ENCODE peak calls at places on chromosomes 13 and 19, in four cellular contexts. One of them, this sample, is unnamed.

GRCh38 chr13:31167490-31167889 is 5.8 kb upstream of the HSPH1 start:
- DNase-seq in suprapubic skin: no peak
- DNase-seq in GM23338: no peak
- DNase-seq in K562: no peak
- DNase-seq in this sample: no peak

GRCh38 chr19:30029721-30030510 is 87.9 kb downstream of the URI1 start:
- DNase-seq in suprapubic skin: no peak
- DNase-seq in GM23338: no peak
- DNase-seq in K562: no peak
- DNase-seq in this sample: no peak

GRCh38 chr13:45341799-45342584 is 1.0 kb upstream of the TPT1 start:
- DNase-seq in K562: no peak
- DNase-seq in GM23338: no peak
- DNase-seq in suprapubic skin: no peak
- DNase-seq in this sample: peak; percentile 59

GRCh38 chr19:57803594-57804325 is 11.0 kb downstream of the ZNF552 start:
- DNase-seq in K562: no peak
- DNase-seq in suprapubic skin: peak; percentile 15
- DNase-seq in GM23338: peak; percentile 92
- DNase-seq in this sample: peak; percentile 43

GRCh38 chr19:5130371-5131030 is 161.6 kb downstream of the KDM4B start:
- DNase-seq in suprapubic skin: no peak
- DNase-seq in GM23338: no peak
- DNase-seq in K562: no peak
- DNase-seq in this sample: no peak

GRCh38 chr13:114107686-114108081 is 24.7 kb downstream of the RASA3 start:
- DNase-seq in suprapubic skin: peak; percentile 60
- DNase-seq in K562: no peak
- DNase-seq in GM23338: no peak
- DNase-seq in this sample: no peak

GRCh38 chr19:4647676-4648644 is 8.6 kb downstream of the TNFAIP8L1 start:
- DNase-seq in suprapubic skin: no peak
- DNase-seq in GM23338: peak; percentile 63
- DNase-seq in K562: no peak
- DNase-seq in this sample: no peak

GRCh38 chr13:100986571-100986970 is 312.0 kb upstream of the TMTC4 start:
- DNase-seq in suprapubic skin: no peak
- DNase-seq in GM23338: no peak
- DNase-seq in K562: no peak
- DNase-seq in this sample: no peak

GRCh38 chr19:3095375-3096191 is 1.4 kb downstream of the GNA11 start:
- DNase-seq in K562: no peak
- DNase-seq in suprapubic skin: peak; percentile 80
- DNase-seq in GM23338: peak; percentile 92
- DNase-seq in this sample: no peak

GRCh38 chr13:51192348-51192747 is 29.9 kb upstream of the FAM124A start:
- DNase-seq in suprapubic skin: no peak
- DNase-seq in GM23338: no peak
- DNase-seq in K562: no peak
- DNase-seq in this sample: no peak

DNA sequence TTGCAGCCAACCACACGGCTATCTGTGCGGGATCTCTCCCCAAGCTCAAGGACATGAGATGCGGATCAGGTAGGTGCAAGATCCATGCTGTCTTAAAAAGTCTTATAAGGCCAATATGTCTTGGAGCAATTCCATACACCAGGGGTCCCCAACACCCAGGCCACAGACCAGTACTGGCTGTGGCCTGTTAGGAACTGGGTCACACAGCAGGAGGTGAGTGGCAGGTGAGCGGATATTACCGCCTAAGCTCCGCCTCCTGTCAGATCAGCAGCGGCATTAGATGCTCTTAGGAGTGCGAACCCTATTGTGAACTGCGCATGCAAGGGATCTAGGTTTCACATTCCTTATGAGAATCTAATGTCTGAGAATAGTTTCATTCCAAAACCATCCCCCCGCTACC is 68.8 kb upstream of the ZNF599 start:
- DNase-seq in GM23338: peak; percentile 67
- DNase-seq in suprapubic skin: no peak
- DNase-seq in K562: no peak
- DNase-seq in this sample: no peak
- H3K4me3 ChIP-seq in GM23338: no peak overlapping the region
- H3K4me3 ChIP-seq in suprapubic skin: no peak overlapping the region
- H3K4me3 ChIP-seq in K562: no peak overlapping the region
- H3K4me3 ChIP-seq in this sample: no peak overlapping the region

GRCh38 chr13:103040006-103040405 is 26.2 kb downstream of the SLC10A2 start:
- DNase-seq in GM23338: no peak
- DNase-seq in suprapubic skin: no peak
- DNase-seq in K562: no peak
- DNase-seq in this sample: no peak
- TF ChIP-seq POLR2AphosphoS5 in GM23338: no peak
- TF ChIP-seq POLR2AphosphoS5 in suprapubic skin: no peak
- TF ChIP-seq POLR2AphosphoS5 in K562: no peak
- TF ChIP-seq POLR2AphosphoS5 in this sample: no peak

GRCh38 chr19:41097302-41097701 is 9.1 kb downstream of the CYP2A13 start:
- DNase-seq in GM23338: no peak
- DNase-seq in K562: no peak
- DNase-seq in suprapubic skin: no peak
- DNase-seq in this sample: no peak

GRCh38 chr19:41095703-41096102 is 7.5 kb downstream of the CYP2A13 start:
- DNase-seq in K562: peak; percentile 78
- DNase-seq in GM23338: peak; percentile 46
- DNase-seq in suprapubic skin: no peak
- DNase-seq in this sample: no peak

GRCh38 chr19:41098762-41099161 is 10.5 kb downstream of the CYP2A13 start:
- DNase-seq in suprapubic skin: no peak
- DNase-seq in GM23338: peak; percentile 21
- DNase-seq in K562: no peak
- DNase-seq in this sample: no peak

DNA sequence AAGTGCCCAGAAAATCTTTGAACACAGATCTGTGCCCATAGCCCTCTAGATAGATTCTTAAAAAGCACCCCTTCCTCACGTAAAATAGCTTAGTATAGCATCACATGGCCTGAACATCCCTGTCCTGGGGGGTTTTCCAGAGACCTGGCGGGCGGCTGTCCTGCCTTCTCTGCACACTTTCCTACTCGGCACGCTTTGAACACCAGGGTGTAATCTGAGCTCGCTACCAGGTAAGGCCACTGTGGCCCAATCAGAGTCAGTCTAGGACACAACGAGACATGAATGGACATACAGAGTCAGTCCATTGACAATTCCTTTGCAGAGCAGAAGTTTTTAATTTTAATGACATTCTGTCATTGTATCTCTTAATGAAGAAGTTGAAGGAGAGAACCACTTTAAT is 8.1 kb downstream of the CYP2A13 start:
- DNase-seq in K562: peak; percentile 6
- DNase-seq in GM23338: no peak
- DNase-seq in suprapubic skin: no peak
- DNase-seq in this sample: no peak
- H3K4me3 ChIP-seq in K562: no peak overlapping the region
- H3K4me3 ChIP-seq in GM23338: no peak overlapping the region
- H3K4me3 ChIP-seq in suprapubic skin: no peak overlapping the region
- H3K4me3 ChIP-seq in this sample: no peak overlapping the region

DNA sequence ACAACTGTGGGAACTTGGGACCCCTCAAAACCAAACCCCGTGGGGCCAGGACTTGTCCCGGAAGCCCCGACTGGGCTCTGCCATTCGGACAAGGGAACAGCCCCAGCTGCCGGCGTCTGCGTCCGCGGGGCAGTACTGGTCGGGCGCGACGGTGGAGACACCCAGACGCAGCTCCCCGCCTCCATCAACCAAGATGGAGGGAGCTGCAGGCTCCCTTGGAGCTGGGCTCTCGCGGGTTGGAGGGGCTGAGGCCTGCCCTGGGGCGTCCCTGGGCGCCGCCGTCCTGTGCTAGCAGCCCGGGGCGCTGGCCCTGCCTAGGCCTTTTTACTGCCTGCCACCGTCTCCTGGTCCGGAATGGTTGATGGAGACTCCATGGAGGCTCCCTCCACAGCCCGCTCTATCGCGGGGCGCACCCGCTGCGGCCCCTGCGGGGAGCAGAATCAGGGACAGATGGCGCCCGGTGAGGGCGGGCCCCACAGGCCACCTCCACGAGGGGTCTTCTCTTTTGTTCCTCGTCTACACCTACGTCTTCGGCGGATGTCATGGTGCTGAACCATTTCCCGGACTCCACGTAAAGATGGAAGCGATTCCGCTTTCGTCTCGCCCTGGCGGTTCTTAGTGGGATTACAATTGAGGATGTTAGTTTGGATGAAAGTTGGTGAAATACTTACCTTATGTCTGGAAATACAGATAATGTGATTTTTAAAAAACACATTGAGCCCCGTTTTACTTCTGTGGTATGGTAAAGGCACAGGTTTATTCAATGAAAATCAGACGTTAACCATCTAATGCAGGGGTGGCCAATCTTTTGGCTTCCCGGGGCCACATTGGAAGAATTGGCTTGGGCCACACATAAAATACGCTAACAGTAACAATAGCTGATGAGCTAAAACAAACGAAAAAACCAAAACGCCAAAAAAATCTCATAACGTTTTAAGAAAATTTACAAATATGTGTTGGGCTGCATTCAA is 1.2 kb upstream of the ZMYM5 start:
- DNase-seq in suprapubic skin: peak; percentile 82
- DNase-seq in GM23338: peak; percentile 89
- DNase-seq in K562: peak; percentile 14
- DNase-seq in this sample: peak; percentile 70
- TF ChIP-seq POLR2AphosphoS5 in suprapubic skin: no peak
- TF ChIP-seq POLR2AphosphoS5 in GM23338: no peak
- TF ChIP-seq POLR2AphosphoS5 in K562: peak; percentile 10
- TF ChIP-seq POLR2AphosphoS5 in this sample: peak; percentile 49

DNA sequence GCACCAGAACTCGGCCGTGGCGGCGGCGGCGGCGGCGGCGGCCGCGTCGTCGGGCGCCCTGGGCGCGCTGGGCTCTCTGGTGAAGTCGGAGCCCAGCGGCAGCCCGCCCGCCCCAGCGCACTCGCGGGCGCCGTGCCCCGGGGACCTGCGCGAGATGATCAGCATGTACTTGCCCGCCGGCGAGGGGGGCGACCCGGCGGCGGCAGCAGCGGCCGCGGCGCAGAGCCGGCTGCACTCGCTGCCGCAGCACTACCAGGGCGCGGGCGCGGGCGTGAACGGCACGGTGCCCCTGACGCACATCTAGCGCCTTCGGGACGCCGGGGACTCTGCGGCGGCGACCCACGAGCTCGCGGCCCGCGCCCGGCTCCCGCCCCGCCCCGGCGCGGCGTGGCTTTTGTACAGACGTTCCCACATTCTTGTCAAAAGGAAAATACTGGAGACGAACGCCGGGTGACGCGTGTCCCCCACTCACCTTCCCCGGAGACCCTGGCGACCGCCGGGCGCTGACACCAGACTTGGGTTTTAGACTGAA is 1.6 kb downstream of the SOX1 start:
- DNase-seq in K562: no peak
- DNase-seq in suprapubic skin: peak; percentile 59
- DNase-seq in GM23338: no peak
- DNase-seq in this sample: no peak
- H3K4me3 ChIP-seq in K562: no peak overlapping the region
- H3K4me3 ChIP-seq in suprapubic skin: peak overlapping the region; percentile 17
- H3K4me3 ChIP-seq in GM23338: peak overlapping the region; percentile 46
- H3K4me3 ChIP-seq in this sample: peak overlapping the region; percentile 10